ENCODE peak calls at places on chromosomes 6 and 20, in five cellular contexts. U, W, C, Q and B are unnamed samples.

GRCh38 chr6:50821431-50822077 is 2.9 kb downstream of the TFAP2B start:
- DNase-seq in U (no peak), C (no peak), W (no peak), Q (no peak), B (no peak)

GRCh38 chr6:96304997-96305396 is 216.6 kb upstream of the UFL1 start:
- DNase-seq in U (no peak), C (peak), Q (no peak), W (no peak), B (no peak)

GRCh38 chr6:43383021-43383667 is 13.7 kb upstream of the ZNF318 start:
- DNase-seq in U (no peak), Q (no peak), C (no peak), W (peak), B (no peak)

GRCh38 chr6:106739387-106739786 is 110.0 kb downstream of the QRSL1 start:
- DNase-seq in W (no peak), U (no peak), Q (no peak), C (no peak), B (no peak)

GRCh38 chr6:82248233-82248735 is 740 bp upstream of the IBTK start:
- DNase-seq in Q (no peak), U (no peak), W (peak), C (peak), B (peak)

GRCh38 chr20:4894981-4895381 is 106.3 kb downstream of the SLC23A2 start:
- DNase-seq in W (no peak), C (no peak), U (no peak), Q (no peak), B (no peak)

GRCh38 chr6:7414811-7415210 is 25.2 kb downstream of the RIOK1 start:
- DNase-seq in C (peak), U (no peak), W (peak), Q (no peak), B (peak)

GRCh38 chr6:154343473-154344308 is 12.9 kb downstream of the IPCEF1 start:
- DNase-seq in W (peak), C (peak), Q (peak), U (no peak), B (peak)

GRCh38 chr6:109527989-109528388 is 45.0 kb upstream of the ZBTB24 start:
- DNase-seq in W (peak), Q (no peak), U (no peak), C (peak), B (peak)

GRCh38 chr20:33000802-33001466 is 3.3 kb downstream of the SUN5 start:
- DNase-seq in U (no peak), Q (no peak), W (no peak), C (no peak), B (no peak)

GRCh38 chr6:131107166-131107565 is 28.1 kb upstream of the AKAP7 start:
- DNase-seq in Q (no peak), C (peak), W (peak), U (no peak), B (no peak)

GRCh38 chr20:47400685-47401084 is 44.2 kb upstream of the ZMYND8 start:
- DNase-seq in C (no peak), U (no peak), W (no peak), Q (peak), B (peak)

GRCh38 chr6:6725834-6726194 is 137.3 kb downstream of the LY86 start:
- DNase-seq in C (no peak), Q (no peak), U (no peak), W (no peak), B (no peak)

GRCh38 chr20:59745716-59746115 is 141.4 kb downstream of the PHACTR3 start:
- DNase-seq in U (no peak), Q (no peak), W (no peak), C (no peak), B (no peak)

GRCh38 chr6:73508776-73509175 is 12.1 kb downstream of the EEF1A1 start:
- DNase-seq in W (no peak), Q (no peak), C (no peak), U (no peak), B (no peak)

GRCh38 chr6:82365011-82365751 is 1.6 kb downstream of the TPBG start:
- DNase-seq in C (peak), U (peak), W (peak), Q (peak), B (peak)

GRCh38 chr6:169386431-169387057 is 132.9 kb upstream of the THBS2 start:
- DNase-seq in U (no peak), Q (no peak), W (peak), C (no peak), B (no peak)
- H4K8ac ChIP-seq in U (no peak), Q (no peak), W (no peak), C (no peak), B (no peak)

DNA sequence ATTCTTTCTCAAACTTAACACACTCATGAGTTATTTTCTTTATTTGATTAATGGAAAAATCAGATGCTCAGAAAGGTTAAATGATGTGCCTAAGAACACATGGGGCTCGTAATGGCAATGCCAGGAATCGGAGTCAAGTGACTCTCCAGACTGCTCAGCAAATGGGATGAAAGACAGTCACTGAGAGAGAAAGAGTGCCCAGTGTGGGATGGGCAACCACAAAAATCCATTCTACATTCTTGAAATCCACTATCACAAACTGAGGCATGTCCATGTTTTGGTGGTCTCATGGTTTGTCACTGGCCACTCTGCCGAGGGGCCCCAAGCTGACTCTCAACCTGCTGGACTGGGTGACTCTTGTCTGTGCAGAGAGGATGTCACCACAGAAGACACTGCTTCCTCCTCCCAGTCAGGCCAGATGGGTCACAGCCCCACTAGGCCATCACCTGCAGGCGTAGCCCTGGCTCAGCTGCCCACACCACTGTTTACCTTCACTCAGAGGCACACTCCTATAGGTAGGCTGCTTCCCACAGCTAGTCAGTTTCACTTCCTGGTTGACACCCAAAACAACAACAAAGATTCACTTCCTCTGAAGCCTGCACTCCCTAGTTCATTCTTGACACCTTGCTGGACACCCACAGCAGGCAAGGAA is 21.5 kb downstream of the MAP1LC3A start:
- DNase-seq in U (no peak), C (no peak), W (peak), Q (no peak), B (no peak)
- H3K4me2 ChIP-seq in U (no peak), C (no peak), W (no peak), Q (no peak), B (no peak)

GRCh38 chr6:41767112-41767946 is 12.4 kb downstream of the FRS3 start:
- DNase-seq in U (no peak), Q (no peak), C (peak), W (peak), B (peak)
- H2AK5ac ChIP-seq in U (no peak), Q (no peak), C (no peak), W (peak), B (no peak)

DNA sequence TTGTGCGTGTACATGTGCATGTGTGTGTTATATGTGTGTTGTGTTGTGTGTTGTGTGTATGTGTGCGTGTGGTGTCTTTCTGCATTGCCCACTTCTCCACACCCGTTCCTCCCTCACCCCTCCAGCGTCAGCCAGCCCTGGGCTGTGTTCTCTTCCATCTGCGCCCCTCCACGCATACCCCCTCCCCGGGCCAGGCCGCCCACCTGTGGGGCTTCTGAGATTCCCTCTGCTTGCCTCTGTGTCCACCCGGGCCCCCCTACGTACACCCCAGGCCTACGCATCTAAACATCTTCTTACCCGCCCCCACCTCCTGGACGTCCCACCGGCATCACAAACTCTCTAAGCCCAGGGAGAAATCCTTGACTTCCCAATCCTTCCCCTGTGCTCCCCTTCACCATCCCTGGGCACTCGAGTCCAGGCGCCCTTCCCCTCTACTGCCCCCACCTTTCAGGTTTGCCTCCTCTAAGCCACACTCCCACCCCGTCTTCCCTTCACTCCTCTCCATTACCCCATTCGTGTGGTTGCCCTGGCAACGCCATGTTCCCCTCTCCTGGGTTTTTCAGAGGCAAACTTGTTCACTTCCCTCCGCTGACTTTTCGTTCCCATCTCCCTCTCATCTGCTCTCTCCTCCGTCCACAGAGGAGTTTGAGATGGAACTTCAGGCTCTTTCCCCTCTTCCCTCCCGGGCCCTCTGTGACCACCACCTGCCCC is 81.7 kb upstream of the NNAT start:
- DNase-seq in U (no peak), W (no peak), Q (no peak), C (no peak), B (no peak)
- H4K8ac ChIP-seq in U (no peak), W (no peak), Q (no peak), C (no peak), B (no peak)

GRCh38 chr20:19993937-19994667 is 23.1 kb upstream of the NAA20 start:
- DNase-seq in C (peak), W (peak), Q (no peak), U (no peak), B (peak)
- H3K4me2 ChIP-seq in C (no peak), W (peak), Q (no peak), U (no peak), B (no peak)

GRCh38 chr6:42184475-42184874 is 10.3 kb downstream of the GUCA1B start:
- DNase-seq in C (no peak), W (no peak), U (no peak), Q (no peak), B (no peak)

GRCh38 chr6:42190784-42191183 is 4.0 kb downstream of the GUCA1B start:
- DNase-seq in Q (no peak), U (no peak), C (peak), W (peak), B (no peak)

GRCh38 chr6:42188406-42188805 is 6.3 kb downstream of the GUCA1B start:
- DNase-seq in Q (no peak), U (no peak), W (no peak), C (no peak), B (no peak)

GRCh38 chr6:42182101-42182500 is 8.9 kb downstream of the GUCA1A start:
- DNase-seq in U (no peak), Q (no peak), C (no peak), W (no peak), B (no peak)

DNA sequence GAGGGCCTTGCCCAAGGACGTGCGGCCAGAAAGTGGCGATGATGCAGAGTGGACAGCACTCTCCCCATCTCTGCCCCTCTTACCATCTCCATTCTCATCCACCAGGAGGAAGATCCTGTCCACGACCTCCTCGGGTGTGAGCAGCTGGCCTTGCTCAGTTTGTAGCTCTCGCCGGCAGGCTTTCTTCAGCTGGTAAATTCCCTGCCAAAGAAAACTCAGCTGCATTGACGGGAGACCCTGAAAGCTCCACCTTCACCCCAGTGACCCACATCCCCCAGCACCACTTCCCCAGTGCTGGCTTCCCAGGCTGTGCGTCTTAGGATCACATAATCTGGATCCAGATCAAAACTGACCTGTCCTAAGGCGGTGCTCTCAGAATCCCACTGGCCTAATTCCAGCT is 9.2 kb downstream of the GUCA1B start:
- DNase-seq in U (no peak), Q (no peak), C (no peak), W (no peak), B (no peak)
- H2AK5ac ChIP-seq in U (peak), Q (no peak), C (no peak), W (no peak), B (no peak)